ENCODE peak calls at places on chromosomes 1 and 21, in eight cellular contexts. H is neural progenitor cell, L is astrocyte of the spinal cord, E is GM12865, C is ascending aorta, T is psoas muscle, P is keratinocyte, V is A673. M is an unnamed sample.

GRCh38 chr1:72623299-72623708 is 341.0 kb upstream of the NEGR1 start:
- DNase-seq in H (peak; percentile 66), L (peak; percentile 75), E (peak; percentile 56), C (no peak), T (no peak), P (no peak), V (peak; percentile 86), M (no peak)

GRCh38 chr1:2999138-2999537 is 22.1 kb upstream of the ACTRT2 start:
- DNase-seq in H (no peak), L (no peak), E (no peak), C (no peak), T (no peak), P (no peak), V (no peak), M (no peak)

GRCh38 chr1:54326577-54327385 is 79.4 kb downstream of the SSBP3 start:
- DNase-seq in H (no peak), L (no peak), E (no peak), C (no peak), T (no peak), P (no peak), V (no peak), M (no peak)

GRCh38 chr1:55869050-55869449 is 653.9 kb upstream of the USP24 start:
- DNase-seq in H (no peak), L (no peak), E (no peak), C (peak; percentile 10), T (peak; percentile 53), P (no peak), V (peak; percentile 9), M (no peak)

GRCh38 chr1:48222501-48223242 is at the start of gene SLC5A9:
- DNase-seq in H (no peak), L (no peak), E (no peak), C (no peak), T (no peak), P (no peak), V (no peak), M (no peak)

GRCh38 chr1:53438427-53439336 is 20.5 kb upstream of the DMRTB1 start:
- DNase-seq in H (no peak), L (no peak), E (no peak), C (no peak), T (no peak), P (no peak), V (no peak), M (no peak)

GRCh38 chr1:114702699-114703098 is 7.4 kb upstream of the AMPD1 start:
- DNase-seq in H (no peak), L (no peak), E (peak; percentile 59), C (no peak), T (no peak), P (no peak), V (no peak), M (no peak)

GRCh38 chr1:29986986-29987385 is 736.4 kb downstream of the MATN1 start:
- DNase-seq in H (no peak), L (no peak), E (no peak), C (no peak), T (no peak), P (no peak), V (no peak), M (no peak)

GRCh38 chr1:68230901-68231626 is 1.3 kb downstream of the WLS start:
- DNase-seq in H (peak; percentile 15), L (no peak), E (no peak), C (peak; percentile 9), T (peak; percentile 62), P (no peak), V (peak; percentile 41), M (no peak)

GRCh38 chr1:169484683-169485426 is 889 bp downstream of the SLC19A2 start:
- DNase-seq in H (peak; percentile 56), L (peak; percentile 68), E (peak; percentile 59), C (no peak), T (peak; percentile 81), P (no peak), V (peak; percentile 63), M (peak; percentile 59)

GRCh38 chr1:232590742-232591082 is 39.2 kb downstream of the SIPA1L2 start:
- DNase-seq in H (no peak), L (no peak), E (peak; percentile 48), C (no peak), T (no peak), P (no peak), V (no peak), M (no peak)

GRCh38 chr1:25550683-25551310 is 7.4 kb downstream of the LDLRAP1 start:
- DNase-seq in H (no peak), L (no peak), E (no peak), C (no peak), T (no peak), P (no peak), V (no peak), M (no peak)

GRCh38 chr1:175219774-175220173 is 27.2 kb upstream of the KIAA0040 start:
- DNase-seq in H (no peak), L (no peak), E (no peak), C (no peak), T (no peak), P (no peak), V (no peak), M (no peak)

GRCh38 chr1:1782399-1783221 is 4.3 kb upstream of the NADK start:
- DNase-seq in H (peak; percentile 35), L (peak; percentile 56), E (peak; percentile 39), C (no peak), T (peak; percentile 79), P (no peak), V (no peak), M (no peak)

GRCh38 chr1:100187912-100188311 is 9.9 kb upstream of the LRRC39 start:
- DNase-seq in H (no peak), L (peak; percentile 54), E (no peak), C (no peak), T (peak; percentile 72), P (no peak), V (peak; percentile 43), M (no peak)

GRCh38 chr21:32772281-32773047 is 909 bp upstream of the PAXBP1 start:
- DNase-seq in H (peak; percentile 19), L (no peak), E (peak; percentile 63), C (no peak), T (peak; percentile 60), P (no peak), V (peak; percentile 6), M (no peak)

GRCh38 chr1:47867447-47868347 is 129.5 kb downstream of the TRABD2B start:
- DNase-seq in H (no peak), L (no peak), E (no peak), C (no peak), T (no peak), P (no peak), V (no peak), M (no peak)

GRCh38 chr1:184716158-184716557 is 38.5 kb downstream of the EDEM3 start:
- DNase-seq in H (no peak), L (no peak), E (no peak), C (no peak), T (no peak), P (no peak), V (no peak), M (no peak)

GRCh38 chr1:11465307-11465706 is 13.6 kb upstream of the DISP3 start:
- DNase-seq in H (no peak), L (no peak), E (no peak), C (no peak), T (no peak), P (no peak), V (no peak), M (no peak)

GRCh38 chr1:74767490-74767889 is 34.5 kb downstream of the TYW3 start:
- DNase-seq in H (peak; percentile 40), L (no peak), E (peak; percentile 46), C (no peak), T (no peak), P (peak; percentile 4), V (peak; percentile 50), M (no peak)
- TF ChIP-seq CTCF in H (peak; percentile 55), L (no peak), E (peak; percentile 36), C (no peak), T (no peak), P (peak; percentile 39), V (peak; percentile 57), M (no peak)

DNA sequence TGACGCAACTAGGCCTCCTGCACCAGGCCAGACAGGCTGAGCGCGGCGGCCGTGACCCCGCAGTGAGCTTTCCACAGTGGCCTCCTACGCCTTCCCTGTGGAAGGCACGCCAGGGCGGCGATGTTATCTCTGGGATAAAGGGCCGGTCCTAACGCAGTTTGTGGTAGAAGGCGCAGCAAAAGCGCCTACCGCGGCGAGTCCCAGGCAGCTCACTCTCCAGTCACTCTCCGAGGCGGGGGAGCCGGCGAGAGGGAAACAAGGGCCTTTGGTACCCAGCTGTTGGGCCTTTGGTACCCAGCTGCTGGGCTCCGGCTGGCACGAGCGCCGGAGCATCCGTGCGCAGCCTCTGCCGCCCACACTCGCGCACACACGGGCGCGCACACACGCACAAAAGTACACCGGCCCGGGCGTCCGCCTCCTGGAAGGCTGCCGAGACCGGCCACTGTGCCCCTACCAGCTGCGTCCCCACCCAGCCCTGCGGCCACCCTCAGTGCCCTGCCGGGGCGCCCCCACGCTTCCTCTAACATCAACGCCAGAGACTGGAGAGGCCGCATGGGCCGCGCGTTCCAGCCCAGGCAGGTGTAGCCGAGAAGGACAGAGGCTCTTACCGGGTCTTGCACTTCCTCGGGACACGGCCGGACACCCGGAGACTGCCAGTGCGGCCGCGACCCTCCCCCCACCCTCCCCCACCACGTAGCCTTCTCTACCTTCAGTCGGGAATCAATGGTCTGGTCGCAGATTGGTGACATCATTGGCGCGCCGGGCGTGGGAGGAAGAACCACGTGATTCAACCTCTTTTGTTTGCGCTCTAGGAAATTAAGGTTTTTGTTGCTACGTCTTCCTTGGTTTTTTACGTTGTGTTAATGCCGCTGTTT is 19.5 kb upstream of the ADAR start:
- DNase-seq in H (peak; percentile 92), L (peak; percentile 92), E (peak; percentile 90), C (peak; percentile 41), T (peak; percentile 93), P (peak; percentile 32), V (peak; percentile 95), M (peak; percentile 87)
- TF ChIP-seq CTCF in H (no peak), L (peak; percentile 7), E (no peak), C (no peak), T (no peak), P (no peak), V (no peak), M (no peak)

DNA sequence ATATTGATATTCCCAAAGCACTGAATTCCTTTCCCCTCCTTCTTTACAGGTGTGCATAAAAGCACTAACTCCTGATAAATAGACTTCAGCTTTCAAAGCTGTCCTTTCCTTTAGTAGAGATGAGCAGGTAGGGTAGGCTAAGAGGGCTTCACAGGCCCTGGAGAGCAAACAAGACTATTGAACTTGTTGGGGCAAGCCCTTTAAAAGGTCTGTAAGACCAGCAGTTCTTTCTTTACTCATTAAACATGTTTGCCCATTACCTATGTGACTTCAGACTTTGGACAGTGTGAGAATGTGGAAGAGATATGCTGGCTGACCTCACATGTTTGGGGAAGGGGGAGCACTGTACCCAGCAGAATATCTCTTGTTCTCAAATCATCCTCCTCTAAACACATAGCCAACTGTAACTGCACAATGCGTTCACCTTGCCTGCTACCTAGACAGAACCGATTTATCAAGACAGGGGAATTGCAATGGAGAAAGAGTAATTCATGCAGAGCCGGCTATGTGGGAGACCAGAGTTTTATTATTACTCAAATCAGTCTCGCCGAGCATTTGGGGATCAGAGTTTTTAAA is 27.1 kb upstream of the HAO2 start:
- DNase-seq in H (no peak), L (no peak), E (no peak), C (no peak), T (no peak), P (no peak), V (no peak), M (no peak)
- TF ChIP-seq CTCF in H (no peak), L (no peak), E (no peak), C (no peak), T (no peak), P (no peak), V (no peak), M (no peak)

GRCh38 chr1:158521666-158522058 is 32.5 kb downstream of the OR6Y1 start:
- DNase-seq in H (no peak), L (no peak), E (no peak), C (no peak), T (no peak), P (no peak), V (no peak), M (no peak)

GRCh38 chr1:158527190-158527815 is 26.9 kb downstream of the OR6Y1 start:
- DNase-seq in H (no peak), L (no peak), E (peak; percentile 39), C (no peak), T (no peak), P (no peak), V (no peak), M (no peak)
- TF ChIP-seq CTCF in H (no peak), L (peak; percentile 38), E (peak; percentile 48), C (no peak), T (peak; percentile 6), P (peak; percentile 43), V (no peak), M (peak; percentile 69)